ENCODE peak calls at places on chromosomes 11 and 22, in six cellular contexts. One of them, this sample, is unnamed.

GRCh38 chr11:61176446-61176845 is 15.2 kb upstream of the VPS37C start:
- DNase-seq in HL-60: no peak
- DNase-seq in CD8-positive, alpha-beta memory T cell: no peak
- DNase-seq in brain microvascular endothelial cell: no peak
- DNase-seq in RWPE1: no peak
- DNase-seq in heart right ventricle: no peak
- DNase-seq in this sample: no peak

GRCh38 chr11:131136476-131136875 is 220.2 kb upstream of the SNX19 start:
- DNase-seq in heart right ventricle: no peak
- DNase-seq in CD8-positive, alpha-beta memory T cell: no peak
- DNase-seq in RWPE1: no peak
- DNase-seq in brain microvascular endothelial cell: peak
- DNase-seq in HL-60: no peak
- DNase-seq in this sample: no peak

GRCh38 chr11:1298695-1299492 is 10.5 kb downstream of the TOLLIP start:
- DNase-seq in RWPE1: peak
- DNase-seq in CD8-positive, alpha-beta memory T cell: no peak
- DNase-seq in brain microvascular endothelial cell: no peak
- DNase-seq in HL-60: peak
- DNase-seq in heart right ventricle: peak
- DNase-seq in this sample: peak

GRCh38 chr22:23774922-23775436 is 2.3 kb downstream of the MMP11 start:
- DNase-seq in heart right ventricle: no peak
- DNase-seq in RWPE1: no peak
- DNase-seq in brain microvascular endothelial cell: peak
- DNase-seq in CD8-positive, alpha-beta memory T cell: no peak
- DNase-seq in HL-60: no peak
- DNase-seq in this sample: no peak

GRCh38 chr22:45240137-45240809 is 421 bp downstream of the KIAA0930 start:
- DNase-seq in brain microvascular endothelial cell: no peak
- DNase-seq in HL-60: peak
- DNase-seq in RWPE1: peak
- DNase-seq in CD8-positive, alpha-beta memory T cell: peak
- DNase-seq in heart right ventricle: peak
- DNase-seq in this sample: no peak

GRCh38 chr11:86577663-86578636 is 94.5 kb downstream of the ME3 start:
- DNase-seq in RWPE1: peak
- DNase-seq in CD8-positive, alpha-beta memory T cell: no peak
- DNase-seq in brain microvascular endothelial cell: peak
- DNase-seq in heart right ventricle: peak
- DNase-seq in HL-60: no peak
- DNase-seq in this sample: no peak

GRCh38 chr11:11416917-11417316 is 63.9 kb upstream of the CSNK2A3 start:
- DNase-seq in HL-60: peak
- DNase-seq in brain microvascular endothelial cell: peak
- DNase-seq in heart right ventricle: no peak
- DNase-seq in RWPE1: peak
- DNase-seq in CD8-positive, alpha-beta memory T cell: no peak
- DNase-seq in this sample: no peak

GRCh38 chr11:70432580-70432979 is 34.3 kb downstream of the CTTN start:
- DNase-seq in CD8-positive, alpha-beta memory T cell: no peak
- DNase-seq in HL-60: no peak
- DNase-seq in RWPE1: no peak
- DNase-seq in brain microvascular endothelial cell: no peak
- DNase-seq in heart right ventricle: no peak
- DNase-seq in this sample: no peak

GRCh38 chr22:44338183-44338812 is 25.5 kb upstream of the SHISAL1 start:
- DNase-seq in RWPE1: no peak
- DNase-seq in brain microvascular endothelial cell: no peak
- DNase-seq in HL-60: no peak
- DNase-seq in CD8-positive, alpha-beta memory T cell: no peak
- DNase-seq in heart right ventricle: peak
- DNase-seq in this sample: no peak

GRCh38 chr22:19803736-19804267 is 43.2 kb downstream of the TBX1 start:
- DNase-seq in RWPE1: no peak
- DNase-seq in HL-60: no peak
- DNase-seq in CD8-positive, alpha-beta memory T cell: no peak
- DNase-seq in brain microvascular endothelial cell: no peak
- DNase-seq in heart right ventricle: no peak
- DNase-seq in this sample: no peak

GRCh38 chr11:37451903-37452302 is 853.9 kb upstream of the RAG2 start:
- DNase-seq in CD8-positive, alpha-beta memory T cell: no peak
- DNase-seq in brain microvascular endothelial cell: no peak
- DNase-seq in heart right ventricle: no peak
- DNase-seq in HL-60: no peak
- DNase-seq in RWPE1: no peak
- DNase-seq in this sample: no peak

GRCh38 chr11:37506516-37506915 is 908.5 kb upstream of the RAG2 start:
- DNase-seq in heart right ventricle: no peak
- DNase-seq in brain microvascular endothelial cell: no peak
- DNase-seq in HL-60: no peak
- DNase-seq in RWPE1: no peak
- DNase-seq in CD8-positive, alpha-beta memory T cell: no peak
- DNase-seq in this sample: no peak

GRCh38 chr22:27062857-27063256 is 405.5 kb downstream of the MIAT start:
- DNase-seq in CD8-positive, alpha-beta memory T cell: no peak
- DNase-seq in HL-60: no peak
- DNase-seq in brain microvascular endothelial cell: no peak
- DNase-seq in RWPE1: no peak
- DNase-seq in heart right ventricle: no peak
- DNase-seq in this sample: no peak

GRCh38 chr22:29327089-29327764 is 11.7 kb upstream of the RASL10A start:
- DNase-seq in heart right ventricle: no peak
- DNase-seq in brain microvascular endothelial cell: no peak
- DNase-seq in RWPE1: no peak
- DNase-seq in HL-60: no peak
- DNase-seq in CD8-positive, alpha-beta memory T cell: no peak
- DNase-seq in this sample: no peak

GRCh38 chr11:124440608-124441007 is 4.9 kb downstream of the OR8B8 start:
- DNase-seq in brain microvascular endothelial cell: no peak
- DNase-seq in heart right ventricle: no peak
- DNase-seq in CD8-positive, alpha-beta memory T cell: no peak
- DNase-seq in HL-60: no peak
- DNase-seq in RWPE1: no peak
- DNase-seq in this sample: no peak

GRCh38 chr11:76772100-76772782 is 10.9 kb upstream of the TSKU start:
- DNase-seq in brain microvascular endothelial cell: no peak
- DNase-seq in HL-60: no peak
- DNase-seq in CD8-positive, alpha-beta memory T cell: no peak
- DNase-seq in heart right ventricle: no peak
- DNase-seq in RWPE1: no peak
- DNase-seq in this sample: no peak

GRCh38 chr11:65503923-65504670 is 5.3 kb downstream of the MALAT1 start:
- DNase-seq in heart right ventricle: no peak
- DNase-seq in brain microvascular endothelial cell: peak
- DNase-seq in HL-60: no peak
- DNase-seq in RWPE1: no peak
- DNase-seq in CD8-positive, alpha-beta memory T cell: peak
- DNase-seq in this sample: no peak

GRCh38 chr22:18060646-18061620 is 16.9 kb upstream of the PEX26 start:
- DNase-seq in CD8-positive, alpha-beta memory T cell: no peak
- DNase-seq in HL-60: no peak
- DNase-seq in heart right ventricle: no peak
- DNase-seq in RWPE1: peak
- DNase-seq in brain microvascular endothelial cell: peak
- DNase-seq in this sample: no peak

GRCh38 chr11:72813740-72814138 is 472 bp upstream of the ATG16L2 start:
- DNase-seq in RWPE1: peak
- DNase-seq in HL-60: peak
- DNase-seq in brain microvascular endothelial cell: peak
- DNase-seq in CD8-positive, alpha-beta memory T cell: no peak
- DNase-seq in heart right ventricle: peak
- DNase-seq in this sample: no peak

GRCh38 chr11:2800655-2801531 is 84.7 kb downstream of the CDKN1C start:
- DNase-seq in CD8-positive, alpha-beta memory T cell: no peak
- DNase-seq in brain microvascular endothelial cell: no peak
- DNase-seq in RWPE1: no peak
- DNase-seq in HL-60: no peak
- DNase-seq in heart right ventricle: peak
- DNase-seq in this sample: no peak

GRCh38 chr11:62602141-62603071 is 741 bp upstream of the MTA2 start:
- DNase-seq in brain microvascular endothelial cell: no peak
- DNase-seq in heart right ventricle: peak
- DNase-seq in HL-60: no peak
- DNase-seq in CD8-positive, alpha-beta memory T cell: no peak
- DNase-seq in RWPE1: peak
- DNase-seq in this sample: peak

GRCh38 chr11:19712281-19713220 is at the start of gene NAV2:
- DNase-seq in HL-60: peak
- DNase-seq in brain microvascular endothelial cell: peak
- DNase-seq in heart right ventricle: peak
- DNase-seq in RWPE1: peak
- DNase-seq in CD8-positive, alpha-beta memory T cell: peak
- DNase-seq in this sample: peak

GRCh38 chr22:44042822-44043221 is 18.7 kb downstream of the PARVB start:
- DNase-seq in brain microvascular endothelial cell: no peak
- DNase-seq in heart right ventricle: no peak
- DNase-seq in HL-60: no peak
- DNase-seq in RWPE1: no peak
- DNase-seq in CD8-positive, alpha-beta memory T cell: no peak
- DNase-seq in this sample: no peak

GRCh38 chr11:1754376-1755150 is 4.2 kb upstream of the IFITM10 start:
- DNase-seq in brain microvascular endothelial cell: no peak
- DNase-seq in RWPE1: no peak
- DNase-seq in heart right ventricle: no peak
- DNase-seq in HL-60: no peak
- DNase-seq in CD8-positive, alpha-beta memory T cell: no peak
- DNase-seq in this sample: no peak

GRCh38 chr11:43833657-43834073 is 47.0 kb upstream of the ALKBH3 start:
- DNase-seq in heart right ventricle: no peak
- DNase-seq in RWPE1: no peak
- DNase-seq in CD8-positive, alpha-beta memory T cell: no peak
- DNase-seq in HL-60: no peak
- DNase-seq in brain microvascular endothelial cell: peak
- DNase-seq in this sample: no peak

GRCh38 chr11:134587345-134587744 is 175.3 kb upstream of the B3GAT1 start:
- DNase-seq in RWPE1: no peak
- DNase-seq in heart right ventricle: no peak
- DNase-seq in HL-60: no peak
- DNase-seq in brain microvascular endothelial cell: no peak
- DNase-seq in CD8-positive, alpha-beta memory T cell: no peak
- DNase-seq in this sample: no peak

GRCh38 chr11:17641792-17642350 is 77.5 kb upstream of the MYOD1 start:
- DNase-seq in HL-60: no peak
- DNase-seq in heart right ventricle: no peak
- DNase-seq in CD8-positive, alpha-beta memory T cell: no peak
- DNase-seq in RWPE1: no peak
- DNase-seq in brain microvascular endothelial cell: no peak
- DNase-seq in this sample: no peak

DNA sequence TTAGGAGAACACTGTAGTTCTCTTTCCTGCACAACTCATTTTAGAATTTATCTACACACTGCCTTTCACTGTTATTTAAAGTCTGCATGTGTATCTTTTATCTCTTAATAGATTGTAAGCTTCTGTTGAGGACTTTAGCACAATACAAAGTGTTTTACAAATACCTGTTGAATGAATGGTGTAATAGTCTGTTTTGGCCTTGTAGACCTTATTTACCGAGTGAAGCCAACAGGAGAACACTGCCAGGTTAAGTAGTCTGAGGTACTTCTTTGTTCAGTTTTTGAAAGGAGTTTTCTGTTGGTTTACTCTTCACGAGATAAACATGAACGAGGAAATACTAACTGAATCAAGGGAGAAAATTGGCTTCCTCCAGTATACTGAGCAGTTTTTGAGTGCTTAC is 31.0 kb downstream of the SIK2 start:
- DNase-seq in CD8-positive, alpha-beta memory T cell: no peak
- DNase-seq in RWPE1: no peak
- DNase-seq in HL-60: no peak
- DNase-seq in brain microvascular endothelial cell: no peak
- DNase-seq in heart right ventricle: no peak
- DNase-seq in this sample: no peak
- H3K27ac ChIP-seq in CD8-positive, alpha-beta memory T cell: no peak
- H3K27ac ChIP-seq in RWPE1: no peak
- H3K27ac ChIP-seq in HL-60: no peak
- H3K27ac ChIP-seq in brain microvascular endothelial cell: no peak
- H3K27ac ChIP-seq in heart right ventricle: no peak
- H3K27ac ChIP-seq in this sample: no peak

GRCh38 chr22:41070665-41071331 is 21.6 kb upstream of the EP300 start:
- DNase-seq in brain microvascular endothelial cell: no peak
- DNase-seq in CD8-positive, alpha-beta memory T cell: no peak
- DNase-seq in HL-60: peak
- DNase-seq in heart right ventricle: no peak
- DNase-seq in RWPE1: no peak
- DNase-seq in this sample: no peak
- H3K27ac ChIP-seq in brain microvascular endothelial cell: no peak
- H3K27ac ChIP-seq in CD8-positive, alpha-beta memory T cell: no peak
- H3K27ac ChIP-seq in HL-60: peak
- H3K27ac ChIP-seq in heart right ventricle: no peak
- H3K27ac ChIP-seq in RWPE1: no peak
- H3K27ac ChIP-seq in this sample: no peak

DNA sequence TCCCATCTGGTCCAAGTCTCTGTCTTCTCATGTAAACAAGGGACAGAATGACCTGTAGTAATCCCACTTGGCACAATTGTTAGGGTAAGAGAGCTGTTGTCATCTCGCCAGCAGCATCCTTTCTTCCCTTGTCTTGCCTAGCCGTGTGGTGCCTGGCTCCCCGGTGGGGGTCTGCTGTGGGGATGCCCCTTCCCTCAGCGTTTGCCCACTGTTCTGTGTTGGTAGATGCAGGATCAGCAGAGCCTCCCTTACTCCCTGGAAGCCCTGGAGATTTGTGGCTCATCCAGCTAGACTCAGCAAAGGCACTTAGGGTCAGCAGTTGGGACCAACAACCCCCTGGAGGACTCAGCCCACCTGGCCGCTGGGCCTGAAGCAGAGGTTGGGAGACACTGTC is 13.0 kb downstream of the ACO2 start:
- DNase-seq in HL-60: no peak
- DNase-seq in brain microvascular endothelial cell: no peak
- DNase-seq in RWPE1: no peak
- DNase-seq in CD8-positive, alpha-beta memory T cell: no peak
- DNase-seq in heart right ventricle: no peak
- DNase-seq in this sample: no peak
- H3K27ac ChIP-seq in HL-60: no peak
- H3K27ac ChIP-seq in brain microvascular endothelial cell: no peak
- H3K27ac ChIP-seq in RWPE1: peak
- H3K27ac ChIP-seq in CD8-positive, alpha-beta memory T cell: no peak
- H3K27ac ChIP-seq in heart right ventricle: no peak
- H3K27ac ChIP-seq in this sample: peak

GRCh38 chr11:47414685-47415070 is 6.3 kb downstream of the SLC39A13 start:
- DNase-seq in HL-60: no peak
- DNase-seq in heart right ventricle: no peak
- DNase-seq in brain microvascular endothelial cell: no peak
- DNase-seq in CD8-positive, alpha-beta memory T cell: no peak
- DNase-seq in RWPE1: no peak
- DNase-seq in this sample: no peak

GRCh38 chr11:47413908-47414684 is 5.7 kb downstream of the SLC39A13 start:
- DNase-seq in heart right ventricle: no peak
- DNase-seq in HL-60: no peak
- DNase-seq in RWPE1: no peak
- DNase-seq in CD8-positive, alpha-beta memory T cell: no peak
- DNase-seq in brain microvascular endothelial cell: peak
- DNase-seq in this sample: no peak

GRCh38 chr11:47415091-47415854 is 6.9 kb downstream of the SLC39A13 start:
- DNase-seq in HL-60: no peak
- DNase-seq in RWPE1: no peak
- DNase-seq in heart right ventricle: no peak
- DNase-seq in CD8-positive, alpha-beta memory T cell: no peak
- DNase-seq in brain microvascular endothelial cell: no peak
- DNase-seq in this sample: no peak

GRCh38 chr11:47412152-47412746 is 3.9 kb downstream of the SLC39A13 start:
- DNase-seq in RWPE1: no peak
- DNase-seq in HL-60: peak
- DNase-seq in heart right ventricle: peak
- DNase-seq in CD8-positive, alpha-beta memory T cell: peak
- DNase-seq in brain microvascular endothelial cell: no peak
- DNase-seq in this sample: no peak

GRCh38 chr11:47413351-47413750 is 5.0 kb downstream of the SLC39A13 start:
- DNase-seq in HL-60: no peak
- DNase-seq in RWPE1: no peak
- DNase-seq in heart right ventricle: no peak
- DNase-seq in brain microvascular endothelial cell: no peak
- DNase-seq in CD8-positive, alpha-beta memory T cell: no peak
- DNase-seq in this sample: no peak
- H3K27ac ChIP-seq in HL-60: no peak
- H3K27ac ChIP-seq in RWPE1: peak
- H3K27ac ChIP-seq in heart right ventricle: no peak
- H3K27ac ChIP-seq in brain microvascular endothelial cell: no peak
- H3K27ac ChIP-seq in CD8-positive, alpha-beta memory T cell: no peak
- H3K27ac ChIP-seq in this sample: no peak